ENCODE peak calls at places on chromosomes 12 and 14, in four cellular contexts. One of them, this sample, is unnamed.
A peak's percentile ranks its signal among the peaks of the same experiment; 100 is the strongest.

GRCh38 chr12:132736913-132737312 is 24.7 kb downstream of the ANKLE2 start:
- DNase-seq in activated CD4-positive, alpha-beta memory T cell treated with anti-CD3 and anti-CD28 coated beads, Interleukin-2, amount 10 ng/mL, durations not matched to agents 7 days and 5 days: no peak
- DNase-seq in activated T-helper 1 cell treated with anti-CD3 and anti-CD28 coated beads, Interleukin-2, amount 50 U/mL, for 16 hours: no peak
- DNase-seq in NCI-H1436: no peak
- DNase-seq in this sample: no peak

GRCh38 chr12:70664463-70664862 is 27.2 kb upstream of the PTPRB start:
- DNase-seq in activated T-helper 1 cell treated with anti-CD3 and anti-CD28 coated beads, Interleukin-2, amount 50 U/mL, for 16 hours: no peak
- DNase-seq in activated CD4-positive, alpha-beta memory T cell treated with anti-CD3 and anti-CD28 coated beads, Interleukin-2, amount 10 ng/mL, durations not matched to agents 7 days and 5 days: no peak
- DNase-seq in NCI-H1436: peak; percentile 64
- DNase-seq in this sample: no peak

GRCh38 chr12:34395056-34396005 is 373.0 kb downstream of the ALG10 start:
- DNase-seq in NCI-H1436: no peak
- DNase-seq in activated T-helper 1 cell treated with anti-CD3 and anti-CD28 coated beads, Interleukin-2, amount 50 U/mL, for 16 hours: no peak
- DNase-seq in activated CD4-positive, alpha-beta memory T cell treated with anti-CD3 and anti-CD28 coated beads, Interleukin-2, amount 10 ng/mL, durations not matched to agents 7 days and 5 days: peak; percentile 1
- DNase-seq in this sample: no peak

GRCh38 chr12:124654666-124655316 is 87.4 kb upstream of the NCOR2 start:
- DNase-seq in activated T-helper 1 cell treated with anti-CD3 and anti-CD28 coated beads, Interleukin-2, amount 50 U/mL, for 16 hours: no peak
- DNase-seq in activated CD4-positive, alpha-beta memory T cell treated with anti-CD3 and anti-CD28 coated beads, Interleukin-2, amount 10 ng/mL, durations not matched to agents 7 days and 5 days: no peak
- DNase-seq in NCI-H1436: no peak
- DNase-seq in this sample: no peak

GRCh38 chr12:1117970-1118563 is 127.0 kb downstream of the ERC1 start:
- DNase-seq in NCI-H1436: peak; percentile 78
- DNase-seq in activated T-helper 1 cell treated with anti-CD3 and anti-CD28 coated beads, Interleukin-2, amount 50 U/mL, for 16 hours: peak; percentile 48
- DNase-seq in activated CD4-positive, alpha-beta memory T cell treated with anti-CD3 and anti-CD28 coated beads, Interleukin-2, amount 10 ng/mL, durations not matched to agents 7 days and 5 days: peak; percentile 74
- DNase-seq in this sample: peak; percentile 46

GRCh38 chr14:103910262-103910935 is 17.9 kb upstream of the TDRD9 start:
- DNase-seq in activated CD4-positive, alpha-beta memory T cell treated with anti-CD3 and anti-CD28 coated beads, Interleukin-2, amount 10 ng/mL, durations not matched to agents 7 days and 5 days: peak; percentile 70
- DNase-seq in NCI-H1436: peak; percentile 86
- DNase-seq in activated T-helper 1 cell treated with anti-CD3 and anti-CD28 coated beads, Interleukin-2, amount 50 U/mL, for 16 hours: peak; percentile 58
- DNase-seq in this sample: peak; percentile 46

GRCh38 chr12:9037431-9037830 is 48.1 kb downstream of the KLRG1 start:
- DNase-seq in activated CD4-positive, alpha-beta memory T cell treated with anti-CD3 and anti-CD28 coated beads, Interleukin-2, amount 10 ng/mL, durations not matched to agents 7 days and 5 days: no peak
- DNase-seq in NCI-H1436: no peak
- DNase-seq in activated T-helper 1 cell treated with anti-CD3 and anti-CD28 coated beads, Interleukin-2, amount 50 U/mL, for 16 hours: no peak
- DNase-seq in this sample: no peak

GRCh38 chr12:98446716-98447115 is 68.7 kb upstream of the TMPO start:
- DNase-seq in NCI-H1436: no peak
- DNase-seq in activated T-helper 1 cell treated with anti-CD3 and anti-CD28 coated beads, Interleukin-2, amount 50 U/mL, for 16 hours: no peak
- DNase-seq in activated CD4-positive, alpha-beta memory T cell treated with anti-CD3 and anti-CD28 coated beads, Interleukin-2, amount 10 ng/mL, durations not matched to agents 7 days and 5 days: no peak
- DNase-seq in this sample: no peak

GRCh38 chr12:100348657-100349454 is 8.0 kb upstream of the SLC17A8 start:
- DNase-seq in NCI-H1436: peak; percentile 60
- DNase-seq in activated T-helper 1 cell treated with anti-CD3 and anti-CD28 coated beads, Interleukin-2, amount 50 U/mL, for 16 hours: no peak
- DNase-seq in activated CD4-positive, alpha-beta memory T cell treated with anti-CD3 and anti-CD28 coated beads, Interleukin-2, amount 10 ng/mL, durations not matched to agents 7 days and 5 days: no peak
- DNase-seq in this sample: peak; percentile 9

GRCh38 chr12:49170924-49171323 is 18.0 kb downstream of the TUBA1A start:
- DNase-seq in activated T-helper 1 cell treated with anti-CD3 and anti-CD28 coated beads, Interleukin-2, amount 50 U/mL, for 16 hours: no peak
- DNase-seq in activated CD4-positive, alpha-beta memory T cell treated with anti-CD3 and anti-CD28 coated beads, Interleukin-2, amount 10 ng/mL, durations not matched to agents 7 days and 5 days: no peak
- DNase-seq in NCI-H1436: no peak
- DNase-seq in this sample: no peak

GRCh38 chr12:25459541-25459951 is 93.5 kb downstream of the LMNTD1 start:
- DNase-seq in activated T-helper 1 cell treated with anti-CD3 and anti-CD28 coated beads, Interleukin-2, amount 50 U/mL, for 16 hours: no peak
- DNase-seq in activated CD4-positive, alpha-beta memory T cell treated with anti-CD3 and anti-CD28 coated beads, Interleukin-2, amount 10 ng/mL, durations not matched to agents 7 days and 5 days: no peak
- DNase-seq in NCI-H1436: no peak
- DNase-seq in this sample: no peak

GRCh38 chr14:99752486-99753121 is 40.6 kb upstream of the EML1 start:
- DNase-seq in activated CD4-positive, alpha-beta memory T cell treated with anti-CD3 and anti-CD28 coated beads, Interleukin-2, amount 10 ng/mL, durations not matched to agents 7 days and 5 days: no peak
- DNase-seq in NCI-H1436: no peak
- DNase-seq in activated T-helper 1 cell treated with anti-CD3 and anti-CD28 coated beads, Interleukin-2, amount 50 U/mL, for 16 hours: no peak
- DNase-seq in this sample: no peak

GRCh38 chr12:63093084-63093483 is 57.9 kb downstream of the AVPR1A start:
- DNase-seq in activated CD4-positive, alpha-beta memory T cell treated with anti-CD3 and anti-CD28 coated beads, Interleukin-2, amount 10 ng/mL, durations not matched to agents 7 days and 5 days: no peak
- DNase-seq in NCI-H1436: no peak
- DNase-seq in activated T-helper 1 cell treated with anti-CD3 and anti-CD28 coated beads, Interleukin-2, amount 50 U/mL, for 16 hours: no peak
- DNase-seq in this sample: no peak

GRCh38 chr12:113876160-113876559 is 90.0 kb downstream of the RBM19 start:
- DNase-seq in NCI-H1436: no peak
- DNase-seq in activated T-helper 1 cell treated with anti-CD3 and anti-CD28 coated beads, Interleukin-2, amount 50 U/mL, for 16 hours: no peak
- DNase-seq in activated CD4-positive, alpha-beta memory T cell treated with anti-CD3 and anti-CD28 coated beads, Interleukin-2, amount 10 ng/mL, durations not matched to agents 7 days and 5 days: no peak
- DNase-seq in this sample: no peak

GRCh38 chr12:2307550-2307949 is 254.8 kb downstream of the CACNA1C start:
- DNase-seq in activated T-helper 1 cell treated with anti-CD3 and anti-CD28 coated beads, Interleukin-2, amount 50 U/mL, for 16 hours: no peak
- DNase-seq in activated CD4-positive, alpha-beta memory T cell treated with anti-CD3 and anti-CD28 coated beads, Interleukin-2, amount 10 ng/mL, durations not matched to agents 7 days and 5 days: no peak
- DNase-seq in NCI-H1436: no peak
- DNase-seq in this sample: no peak

GRCh38 chr14:79856357-79856756 is 354.9 kb downstream of the DIO2 start:
- DNase-seq in NCI-H1436: no peak
- DNase-seq in activated T-helper 1 cell treated with anti-CD3 and anti-CD28 coated beads, Interleukin-2, amount 50 U/mL, for 16 hours: no peak
- DNase-seq in activated CD4-positive, alpha-beta memory T cell treated with anti-CD3 and anti-CD28 coated beads, Interleukin-2, amount 10 ng/mL, durations not matched to agents 7 days and 5 days: no peak
- DNase-seq in this sample: no peak

GRCh38 chr14:28412076-28412475 is 354.5 kb upstream of the FOXG1 start:
- DNase-seq in NCI-H1436: no peak
- DNase-seq in activated T-helper 1 cell treated with anti-CD3 and anti-CD28 coated beads, Interleukin-2, amount 50 U/mL, for 16 hours: no peak
- DNase-seq in activated CD4-positive, alpha-beta memory T cell treated with anti-CD3 and anti-CD28 coated beads, Interleukin-2, amount 10 ng/mL, durations not matched to agents 7 days and 5 days: no peak
- DNase-seq in this sample: no peak

GRCh38 chr12:57205931-57206330 is 10.7 kb upstream of the NXPH4 start:
- DNase-seq in activated T-helper 1 cell treated with anti-CD3 and anti-CD28 coated beads, Interleukin-2, amount 50 U/mL, for 16 hours: no peak
- DNase-seq in activated CD4-positive, alpha-beta memory T cell treated with anti-CD3 and anti-CD28 coated beads, Interleukin-2, amount 10 ng/mL, durations not matched to agents 7 days and 5 days: no peak
- DNase-seq in NCI-H1436: no peak
- DNase-seq in this sample: no peak

GRCh38 chr12:33654313-33654712 is 214.7 kb upstream of the SYT10 start:
- DNase-seq in activated T-helper 1 cell treated with anti-CD3 and anti-CD28 coated beads, Interleukin-2, amount 50 U/mL, for 16 hours: no peak
- DNase-seq in NCI-H1436: no peak
- DNase-seq in activated CD4-positive, alpha-beta memory T cell treated with anti-CD3 and anti-CD28 coated beads, Interleukin-2, amount 10 ng/mL, durations not matched to agents 7 days and 5 days: no peak
- DNase-seq in this sample: no peak

GRCh38 chr14:52935847-52936246 is 15.0 kb downstream of the FERMT2 start:
- DNase-seq in NCI-H1436: no peak
- DNase-seq in activated CD4-positive, alpha-beta memory T cell treated with anti-CD3 and anti-CD28 coated beads, Interleukin-2, amount 10 ng/mL, durations not matched to agents 7 days and 5 days: no peak
- DNase-seq in activated T-helper 1 cell treated with anti-CD3 and anti-CD28 coated beads, Interleukin-2, amount 50 U/mL, for 16 hours: no peak
- DNase-seq in this sample: no peak

GRCh38 chr14:21068521-21069387 is 1.4 kb upstream of the ARHGEF40 start:
- DNase-seq in activated T-helper 1 cell treated with anti-CD3 and anti-CD28 coated beads, Interleukin-2, amount 50 U/mL, for 16 hours: no peak
- DNase-seq in NCI-H1436: peak; percentile 79
- DNase-seq in activated CD4-positive, alpha-beta memory T cell treated with anti-CD3 and anti-CD28 coated beads, Interleukin-2, amount 10 ng/mL, durations not matched to agents 7 days and 5 days: peak; percentile 45
- DNase-seq in this sample: peak; percentile 34

GRCh38 chr12:78442454-78442801 is 422.1 kb upstream of the SYT1 start:
- DNase-seq in NCI-H1436: no peak
- DNase-seq in activated CD4-positive, alpha-beta memory T cell treated with anti-CD3 and anti-CD28 coated beads, Interleukin-2, amount 10 ng/mL, durations not matched to agents 7 days and 5 days: no peak
- DNase-seq in activated T-helper 1 cell treated with anti-CD3 and anti-CD28 coated beads, Interleukin-2, amount 50 U/mL, for 16 hours: no peak
- DNase-seq in this sample: peak; percentile 22

GRCh38 chr12:130115646-130116045 is 46.6 kb upstream of the FZD10 start:
- DNase-seq in NCI-H1436: no peak
- DNase-seq in activated CD4-positive, alpha-beta memory T cell treated with anti-CD3 and anti-CD28 coated beads, Interleukin-2, amount 10 ng/mL, durations not matched to agents 7 days and 5 days: no peak
- DNase-seq in activated T-helper 1 cell treated with anti-CD3 and anti-CD28 coated beads, Interleukin-2, amount 50 U/mL, for 16 hours: no peak
- DNase-seq in this sample: no peak

GRCh38 chr12:126219654-126220279 is 1154.5 kb downstream of the AACS start:
- DNase-seq in NCI-H1436: no peak
- DNase-seq in activated T-helper 1 cell treated with anti-CD3 and anti-CD28 coated beads, Interleukin-2, amount 50 U/mL, for 16 hours: no peak
- DNase-seq in activated CD4-positive, alpha-beta memory T cell treated with anti-CD3 and anti-CD28 coated beads, Interleukin-2, amount 10 ng/mL, durations not matched to agents 7 days and 5 days: no peak
- DNase-seq in this sample: no peak

GRCh38 chr12:14771651-14772137 is 31.6 kb downstream of the WBP11 start:
- DNase-seq in activated CD4-positive, alpha-beta memory T cell treated with anti-CD3 and anti-CD28 coated beads, Interleukin-2, amount 10 ng/mL, durations not matched to agents 7 days and 5 days: peak; percentile 32
- DNase-seq in NCI-H1436: no peak
- DNase-seq in activated T-helper 1 cell treated with anti-CD3 and anti-CD28 coated beads, Interleukin-2, amount 50 U/mL, for 16 hours: no peak
- DNase-seq in this sample: no peak

GRCh38 chr12:1839464-1839863 is 19.1 kb downstream of the LRTM2 start:
- DNase-seq in NCI-H1436: no peak
- DNase-seq in activated CD4-positive, alpha-beta memory T cell treated with anti-CD3 and anti-CD28 coated beads, Interleukin-2, amount 10 ng/mL, durations not matched to agents 7 days and 5 days: no peak
- DNase-seq in activated T-helper 1 cell treated with anti-CD3 and anti-CD28 coated beads, Interleukin-2, amount 50 U/mL, for 16 hours: no peak
- DNase-seq in this sample: no peak

GRCh38 chr12:75738486-75738885 is 227.1 kb upstream of the KRR1 start:
- DNase-seq in activated CD4-positive, alpha-beta memory T cell treated with anti-CD3 and anti-CD28 coated beads, Interleukin-2, amount 10 ng/mL, durations not matched to agents 7 days and 5 days: peak; percentile 18
- DNase-seq in activated T-helper 1 cell treated with anti-CD3 and anti-CD28 coated beads, Interleukin-2, amount 50 U/mL, for 16 hours: no peak
- DNase-seq in NCI-H1436: no peak
- DNase-seq in this sample: no peak

GRCh38 chr14:80448267-80448666 is 237.0 kb upstream of the DIO2 start:
- DNase-seq in activated CD4-positive, alpha-beta memory T cell treated with anti-CD3 and anti-CD28 coated beads, Interleukin-2, amount 10 ng/mL, durations not matched to agents 7 days and 5 days: no peak
- DNase-seq in activated T-helper 1 cell treated with anti-CD3 and anti-CD28 coated beads, Interleukin-2, amount 50 U/mL, for 16 hours: no peak
- DNase-seq in NCI-H1436: no peak
- DNase-seq in this sample: no peak

GRCh38 chr12:2580821-2581220 is 213.9 kb upstream of the FKBP4 start:
- DNase-seq in NCI-H1436: no peak
- DNase-seq in activated T-helper 1 cell treated with anti-CD3 and anti-CD28 coated beads, Interleukin-2, amount 50 U/mL, for 16 hours: no peak
- DNase-seq in activated CD4-positive, alpha-beta memory T cell treated with anti-CD3 and anti-CD28 coated beads, Interleukin-2, amount 10 ng/mL, durations not matched to agents 7 days and 5 days: no peak
- DNase-seq in this sample: no peak

GRCh38 chr14:93285048-93285447 is 47.8 kb downstream of the BTBD7 start:
- DNase-seq in activated T-helper 1 cell treated with anti-CD3 and anti-CD28 coated beads, Interleukin-2, amount 50 U/mL, for 16 hours: no peak
- DNase-seq in NCI-H1436: no peak
- DNase-seq in activated CD4-positive, alpha-beta memory T cell treated with anti-CD3 and anti-CD28 coated beads, Interleukin-2, amount 10 ng/mL, durations not matched to agents 7 days and 5 days: no peak
- DNase-seq in this sample: no peak

GRCh38 chr12:113062502-113063395 is 6.2 kb downstream of the DTX1 start:
- DNase-seq in activated CD4-positive, alpha-beta memory T cell treated with anti-CD3 and anti-CD28 coated beads, Interleukin-2, amount 10 ng/mL, durations not matched to agents 7 days and 5 days: no peak
- DNase-seq in activated T-helper 1 cell treated with anti-CD3 and anti-CD28 coated beads, Interleukin-2, amount 50 U/mL, for 16 hours: no peak
- DNase-seq in NCI-H1436: no peak
- DNase-seq in this sample: no peak

GRCh38 chr14:100673085-100673806 is 53.4 kb upstream of the DLK1 start:
- DNase-seq in NCI-H1436: peak; percentile 90
- DNase-seq in activated CD4-positive, alpha-beta memory T cell treated with anti-CD3 and anti-CD28 coated beads, Interleukin-2, amount 10 ng/mL, durations not matched to agents 7 days and 5 days: no peak
- DNase-seq in activated T-helper 1 cell treated with anti-CD3 and anti-CD28 coated beads, Interleukin-2, amount 50 U/mL, for 16 hours: no peak
- DNase-seq in this sample: no peak

This sample was measured in GM04504.